ENCODE peak calls at places on chromosomes 12 and 14, in nine cellular contexts. One of them, this sample, is unnamed.
A peak's percentile ranks its signal among the peaks of the same experiment; 100 is the strongest.

GRCh38 chr12:68559984-68560822 is 50.5 kb upstream of the RAP1B start:
- DNase-seq in stimulated activated CD4-positive, alpha-beta T cell treated with anti-CD3 and anti-CD28 coated beads, Interleukin-4, amount 100 ng/mL, for 24 hours: no peak
- DNase-seq in heart right ventricle: peak; percentile 37
- DNase-seq in fibroblast of lung: no peak
- DNase-seq in LoVo: no peak
- DNase-seq in adrenal gland: peak; percentile 33
- DNase-seq in NAMALWA: no peak
- DNase-seq in NB4: peak; percentile 79
- DNase-seq in cardiac muscle cell: peak; percentile 25
- DNase-seq in this sample: no peak

GRCh38 chr14:99318959-99319295 is 46.9 kb upstream of the BCL11B start:
- DNase-seq in LoVo: no peak
- DNase-seq in stimulated activated CD4-positive, alpha-beta T cell treated with anti-CD3 and anti-CD28 coated beads, Interleukin-4, amount 100 ng/mL, for 24 hours: no peak
- DNase-seq in fibroblast of lung: no peak
- DNase-seq in cardiac muscle cell: no peak
- DNase-seq in NAMALWA: no peak
- DNase-seq in adrenal gland: no peak
- DNase-seq in NB4: no peak
- DNase-seq in heart right ventricle: no peak
- DNase-seq in this sample: no peak

GRCh38 chr14:69242311-69243224 is 17.4 kb upstream of the GALNT16 start:
- DNase-seq in stimulated activated CD4-positive, alpha-beta T cell treated with anti-CD3 and anti-CD28 coated beads, Interleukin-4, amount 100 ng/mL, for 24 hours: peak; percentile 63
- DNase-seq in heart right ventricle: peak; percentile 72
- DNase-seq in adrenal gland: peak; percentile 83
- DNase-seq in cardiac muscle cell: peak; percentile 78
- DNase-seq in NAMALWA: peak; percentile 66
- DNase-seq in NB4: peak; percentile 64
- DNase-seq in LoVo: peak; percentile 49
- DNase-seq in fibroblast of lung: peak; percentile 82
- DNase-seq in this sample: peak; percentile 74

GRCh38 chr12:15856097-15856982 is 25.8 kb upstream of the STRAP start:
- DNase-seq in fibroblast of lung: peak; percentile 85
- DNase-seq in heart right ventricle: peak; percentile 62
- DNase-seq in adrenal gland: peak; percentile 69
- DNase-seq in cardiac muscle cell: peak; percentile 82
- DNase-seq in NB4: peak; percentile 67
- DNase-seq in NAMALWA: peak; percentile 82
- DNase-seq in stimulated activated CD4-positive, alpha-beta T cell treated with anti-CD3 and anti-CD28 coated beads, Interleukin-4, amount 100 ng/mL, for 24 hours: peak; percentile 65
- DNase-seq in LoVo: peak; percentile 84
- DNase-seq in this sample: peak; percentile 60

GRCh38 chr14:100328495-100329163 is 5.5 kb downstream of the SLC25A47 start:
- DNase-seq in cardiac muscle cell: no peak
- DNase-seq in fibroblast of lung: no peak
- DNase-seq in NB4: no peak
- DNase-seq in LoVo: no peak
- DNase-seq in adrenal gland: no peak
- DNase-seq in heart right ventricle: no peak
- DNase-seq in NAMALWA: no peak
- DNase-seq in stimulated activated CD4-positive, alpha-beta T cell treated with anti-CD3 and anti-CD28 coated beads, Interleukin-4, amount 100 ng/mL, for 24 hours: no peak
- DNase-seq in this sample: no peak

GRCh38 chr12:27277846-27278260 is 33.8 kb downstream of the STK38L start:
- DNase-seq in cardiac muscle cell: peak; percentile 92
- DNase-seq in NAMALWA: no peak
- DNase-seq in NB4: no peak
- DNase-seq in stimulated activated CD4-positive, alpha-beta T cell treated with anti-CD3 and anti-CD28 coated beads, Interleukin-4, amount 100 ng/mL, for 24 hours: peak; percentile 22
- DNase-seq in LoVo: peak; percentile 61
- DNase-seq in adrenal gland: peak; percentile 67
- DNase-seq in heart right ventricle: peak; percentile 82
- DNase-seq in fibroblast of lung: peak; percentile 90
- DNase-seq in this sample: no peak

GRCh38 chr14:54343276-54344121 is 53.3 kb upstream of the CDKN3 start:
- DNase-seq in heart right ventricle: no peak
- DNase-seq in adrenal gland: no peak
- DNase-seq in NAMALWA: no peak
- DNase-seq in NB4: no peak
- DNase-seq in LoVo: peak; percentile 72
- DNase-seq in stimulated activated CD4-positive, alpha-beta T cell treated with anti-CD3 and anti-CD28 coated beads, Interleukin-4, amount 100 ng/mL, for 24 hours: no peak
- DNase-seq in cardiac muscle cell: peak; percentile 48
- DNase-seq in fibroblast of lung: peak; percentile 64
- DNase-seq in this sample: no peak

GRCh38 chr14:70947739-70948138 is 40.5 kb downstream of the PCNX1 start:
- DNase-seq in heart right ventricle: no peak
- DNase-seq in adrenal gland: no peak
- DNase-seq in stimulated activated CD4-positive, alpha-beta T cell treated with anti-CD3 and anti-CD28 coated beads, Interleukin-4, amount 100 ng/mL, for 24 hours: no peak
- DNase-seq in NAMALWA: no peak
- DNase-seq in NB4: no peak
- DNase-seq in cardiac muscle cell: no peak
- DNase-seq in fibroblast of lung: no peak
- DNase-seq in LoVo: no peak
- DNase-seq in this sample: peak; percentile 24

GRCh38 chr12:58540480-58541299 is 379.6 kb downstream of the LRIG3 start:
- DNase-seq in fibroblast of lung: peak; percentile 94
- DNase-seq in NAMALWA: peak; percentile 72
- DNase-seq in heart right ventricle: peak; percentile 54
- DNase-seq in LoVo: peak; percentile 56
- DNase-seq in stimulated activated CD4-positive, alpha-beta T cell treated with anti-CD3 and anti-CD28 coated beads, Interleukin-4, amount 100 ng/mL, for 24 hours: no peak
- DNase-seq in adrenal gland: peak; percentile 72
- DNase-seq in cardiac muscle cell: peak; percentile 92
- DNase-seq in NB4: peak; percentile 73
- DNase-seq in this sample: peak; percentile 45

GRCh38 chr12:45989277-45989856 is 1.0 kb downstream of the SCAF11 start:
- DNase-seq in NAMALWA: peak; percentile 78
- DNase-seq in adrenal gland: no peak
- DNase-seq in fibroblast of lung: peak; percentile 14
- DNase-seq in stimulated activated CD4-positive, alpha-beta T cell treated with anti-CD3 and anti-CD28 coated beads, Interleukin-4, amount 100 ng/mL, for 24 hours: peak; percentile 48
- DNase-seq in NB4: no peak
- DNase-seq in cardiac muscle cell: no peak
- DNase-seq in heart right ventricle: no peak
- DNase-seq in LoVo: no peak
- DNase-seq in this sample: peak; percentile 80

This sample was measured in OCI-LY7.